ENCODE peak calls at places on chromosomes 1 and 21, in six cellular contexts. E is fibroblast of villous mesenchyme, V is RWPE1, S is foreskin fibroblast, O is fibroblast of the aortic adventitia, N is H9. P is an unnamed sample.

GRCh38 chr1:206082831-206083695 is 30.1 kb downstream of the RHEX start:
- DNase-seq in E (no peak), V (no peak), S (no peak), O (no peak), N (no peak), P (no peak)

GRCh38 chr1:105137543-105138444 is 1388.1 kb downstream of the AMY1C start:
- DNase-seq in E (no peak), V (peak), S (no peak), O (no peak), N (peak), P (no peak)

GRCh38 chr21:26469789-26470188 is 103.3 kb downstream of the CYYR1 start:
- DNase-seq in E (peak), V (peak), S (peak), O (peak), N (no peak), P (peak)

GRCh38 chr21:40151611-40152010 is 284.4 kb downstream of the PCP4 start:
- DNase-seq in E (no peak), V (no peak), S (no peak), O (no peak), N (no peak), P (no peak)

GRCh38 chr1:221602866-221603265 is 139.0 kb downstream of the DUSP10 start:
- DNase-seq in E (peak), V (no peak), S (peak), O (peak), N (no peak), P (no peak)

GRCh38 chr1:108646661-108647269 is 14.1 kb downstream of the HENMT1 start:
- DNase-seq in E (peak), V (no peak), S (peak), O (peak), N (no peak), P (peak)

GRCh38 chr1:45353685-45354084 is 13.4 kb upstream of the MUTYH start:
- DNase-seq in E (no peak), V (no peak), S (no peak), O (no peak), N (no peak), P (no peak)

GRCh38 chr1:85344256-85344694 is 67.8 kb upstream of the BCL10 start:
- DNase-seq in E (peak), V (peak), S (peak), O (peak), N (peak), P (no peak)

GRCh38 chr1:6517435-6517851 is 26.0 kb upstream of the PLEKHG5 start:
- DNase-seq in E (no peak), V (no peak), S (no peak), O (no peak), N (no peak), P (no peak)

GRCh38 chr1:20359451-20360330 is 69.0 kb downstream of the VWA5B1 start:
- DNase-seq in E (no peak), V (no peak), S (no peak), O (no peak), N (no peak), P (no peak)

GRCh38 chr21:39080366-39080765 is 102.9 kb downstream of the PSMG1 start:
- DNase-seq in E (no peak), V (no peak), S (no peak), O (no peak), N (no peak), P (no peak)

GRCh38 chr1:41573803-41574713 is 89.6 kb upstream of the EDN2 start:
- DNase-seq in E (peak), V (peak), S (peak), O (peak), N (peak), P (peak)

GRCh38 chr1:52634111-52634510 is 1.1 kb downstream of the SHISAL2A start:
- DNase-seq in E (no peak), V (no peak), S (no peak), O (no peak), N (no peak), P (no peak)

GRCh38 chr21:20418353-20418752 is 579.9 kb upstream of the NCAM2 start:
- DNase-seq in E (no peak), V (no peak), S (no peak), O (no peak), N (no peak), P (no peak)

GRCh38 chr1:8822383-8823294 is 5.2 kb upstream of the RERE start:
- DNase-seq in E (peak), V (peak), S (peak), O (peak), N (no peak), P (no peak)

GRCh38 chr21:42652527-42653491 is 612 bp upstream of the PDE9A start:
- DNase-seq in E (peak), V (no peak), S (peak), O (no peak), N (peak), P (no peak)

GRCh38 chr1:212189352-212189738 is 95.9 kb upstream of the PPP2R5A start:
- DNase-seq in E (no peak), V (no peak), S (no peak), O (no peak), N (no peak), P (no peak)

GRCh38 chr1:40736085-40736531 is 44.6 kb downstream of the NFYC start:
- DNase-seq in E (peak), V (peak), S (peak), O (peak), N (no peak), P (peak)

GRCh38 chr1:212270564-212270963 is 14.6 kb upstream of the PPP2R5A start:
- DNase-seq in E (no peak), V (no peak), S (no peak), O (no peak), N (no peak), P (no peak)

GRCh38 chr1:167082511-167083027 is 7.6 kb downstream of the GPA33 start:
- DNase-seq in E (no peak), V (no peak), S (no peak), O (no peak), N (no peak), P (no peak)

GRCh38 chr1:205936846-205937707 is 6.2 kb downstream of the SLC26A9 start:
- DNase-seq in E (peak), V (peak), S (peak), O (peak), N (no peak), P (no peak)

GRCh38 chr1:211326528-211327340 is at the start of gene TRAF5:
- DNase-seq in E (peak), V (peak), S (peak), O (peak), N (peak), P (no peak)

GRCh38 chr1:48036693-48037386 is 39.7 kb upstream of the TRABD2B start:
- DNase-seq in E (peak), V (no peak), S (no peak), O (peak), N (no peak), P (no peak)

GRCh38 chr1:228030451-228031201 is 23.8 kb downstream of the WNT3A start:
- DNase-seq in E (no peak), V (no peak), S (no peak), O (no peak), N (peak), P (no peak)

GRCh38 chr1:53678507-53678906 is 60.5 kb downstream of the GLIS1 start:
- DNase-seq in E (no peak), V (no peak), S (peak), O (peak), N (no peak), P (no peak)

GRCh38 chr1:6271554-6271953 is 10.7 kb upstream of the GPR153 start:
- DNase-seq in E (peak), V (no peak), S (no peak), O (no peak), N (no peak), P (no peak)

GRCh38 chr21:33278736-33279135 is 12.6 kb downstream of the IL10RB start:
- DNase-seq in E (no peak), V (no peak), S (peak), O (no peak), N (no peak), P (no peak)

GRCh38 chr1:112515311-112516009 is 6.7 kb downstream of the WNT2B start:
- DNase-seq in E (peak), V (no peak), S (peak), O (peak), N (peak), P (peak)

GRCh38 chr1:233491953-233492627 is 121.8 kb upstream of the KCNK1 start:
- DNase-seq in E (no peak), V (no peak), S (no peak), O (no peak), N (peak), P (no peak)

GRCh38 chr1:241376711-241377110 is 19.7 kb upstream of the RGS7 start:
- DNase-seq in E (no peak), V (no peak), S (no peak), O (no peak), N (no peak), P (no peak)

GRCh38 chr1:183600136-183600535 is 9.9 kb upstream of the NCF2 start:
- DNase-seq in E (peak), V (no peak), S (peak), O (peak), N (no peak), P (peak)

GRCh38 chr21:42063578-42064521 is 7.3 kb upstream of the UMODL1 start:
- DNase-seq in E (no peak), V (peak), S (no peak), O (no peak), N (no peak), P (no peak)

GRCh38 chr1:248873993-248874671 is 15.2 kb upstream of the ZNF692 start:
- DNase-seq in E (peak), V (peak), S (peak), O (no peak), N (peak), P (peak)

GRCh38 chr21:17512245-17513213 is at the start of gene CXADR:
- DNase-seq in E (peak), V (peak), S (no peak), O (no peak), N (peak), P (no peak)

GRCh38 chr1:222852326-222852725 is 37.5 kb downstream of the DISP1 start:
- DNase-seq in E (no peak), V (no peak), S (peak), O (peak), N (no peak), P (no peak)

GRCh38 chr1:209618756-209619420 is 33.3 kb downstream of the LAMB3 start:
- DNase-seq in E (no peak), V (no peak), S (peak), O (no peak), N (no peak), P (no peak)

GRCh38 chr1:23118957-23119792 is 49.5 kb downstream of the LUZP1 start:
- DNase-seq in E (peak), V (no peak), S (no peak), O (peak), N (no peak), P (no peak)

GRCh38 chr1:156504062-156504813 is 3.7 kb upstream of the MEF2D start:
- DNase-seq in E (no peak), V (no peak), S (no peak), O (no peak), N (no peak), P (no peak)

GRCh38 chr1:14413809-14414208 is 184.7 kb upstream of the KAZN start:
- DNase-seq in E (peak), V (peak), S (peak), O (peak), N (no peak), P (peak)

GRCh38 chr1:14412235-14412634 is 186.2 kb upstream of the KAZN start:
- DNase-seq in E (no peak), V (no peak), S (no peak), O (no peak), N (no peak), P (no peak)

GRCh38 chr1:14420686-14421085 is 177.8 kb upstream of the KAZN start:
- DNase-seq in E (no peak), V (no peak), S (no peak), O (no peak), N (no peak), P (no peak)

GRCh38 chr1:14415396-14415795 is 183.1 kb upstream of the KAZN start:
- DNase-seq in E (no peak), V (no peak), S (no peak), O (no peak), N (peak), P (no peak)
- TF ChIP-seq CTCF in E (no peak), V (no peak), S (no peak), O (no peak), N (peak), P (peak)

DNA sequence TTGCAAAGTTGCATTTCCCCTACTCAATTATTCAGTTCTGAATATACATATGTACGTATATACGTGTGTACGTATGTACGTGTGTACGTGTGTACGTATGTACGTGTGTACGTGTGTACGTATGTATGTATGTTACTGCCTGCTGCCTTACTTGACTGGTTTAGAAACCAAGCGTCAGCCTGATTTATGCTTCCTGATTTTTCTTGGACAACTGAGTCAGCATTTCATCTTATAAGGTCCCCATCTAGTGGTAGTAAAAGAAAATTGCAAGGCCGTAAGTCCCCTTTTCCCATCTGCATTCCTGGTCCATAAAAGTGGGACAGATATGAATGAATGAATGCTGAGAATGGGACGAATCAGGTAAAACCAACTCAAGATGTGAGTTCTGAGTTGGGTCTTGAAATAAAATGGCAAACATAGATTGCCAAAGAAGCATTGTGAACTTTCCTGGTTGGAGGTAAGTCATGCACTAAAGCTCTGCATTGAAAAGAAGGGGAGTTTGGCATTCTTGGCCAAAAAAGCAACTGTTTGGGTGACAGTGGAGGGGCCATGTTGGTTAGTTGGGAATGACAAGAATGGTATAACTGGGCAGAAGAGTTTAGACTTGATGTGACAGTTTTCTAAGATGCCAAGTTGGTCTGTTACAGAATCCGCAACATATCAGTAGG is 76.4 kb upstream of the DNAH14 start:
- DNase-seq in E (peak), V (peak), S (peak), O (peak), N (no peak), P (peak)
- TF ChIP-seq CTCF in E (peak), V (peak), S (peak), O (peak), N (peak), P (peak)

GRCh38 chr21:27802816-27803475 is 836.1 kb upstream of the ADAMTS5 start:
- DNase-seq in E (peak), V (no peak), S (peak), O (peak), N (peak), P (peak)
- TF ChIP-seq CTCF in E (peak), V (peak), S (peak), O (peak), N (peak), P (peak)

DNA sequence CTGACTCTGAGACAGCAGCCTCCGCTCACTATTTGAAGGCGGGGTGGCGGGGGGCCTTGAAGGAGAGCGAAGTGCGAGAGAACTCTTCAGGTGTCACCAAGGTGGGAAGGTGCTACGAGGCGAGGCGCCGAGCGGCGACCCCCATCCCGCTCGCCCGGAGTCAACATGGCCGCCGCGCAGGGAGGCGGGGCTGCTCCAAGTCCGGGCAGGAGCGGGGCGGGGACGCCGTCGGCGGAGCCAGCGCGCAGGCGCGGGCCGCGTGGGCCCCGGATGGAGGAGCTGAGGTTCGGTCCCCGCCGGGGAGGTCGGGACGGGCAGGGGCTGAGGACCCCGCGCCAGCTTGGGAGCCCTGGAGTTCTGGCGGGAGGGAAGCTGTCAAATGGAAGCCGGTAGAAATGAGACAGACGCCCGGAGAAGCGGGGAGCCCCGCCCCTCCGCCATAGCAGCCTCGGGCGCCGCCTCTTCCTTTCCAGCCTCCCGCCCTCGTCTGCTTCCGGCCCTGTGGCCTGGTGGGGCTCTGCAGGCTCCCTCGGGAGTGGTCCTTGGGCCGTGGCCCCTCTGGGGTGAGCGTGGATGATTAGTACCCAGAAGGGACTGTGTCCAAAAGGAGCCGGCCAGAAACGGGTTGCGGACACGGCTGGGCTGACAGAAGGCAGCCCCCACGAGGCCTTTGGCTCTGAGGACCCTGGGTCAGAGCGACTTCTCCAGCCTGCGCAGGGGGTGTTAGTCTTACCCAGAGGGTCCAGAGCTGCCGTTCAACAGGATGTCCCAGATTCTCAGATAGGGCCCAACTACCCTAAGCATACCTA is at the start of gene PIGV:
- DNase-seq in E (peak), V (peak), S (peak), O (peak), N (peak), P (peak)
- TF ChIP-seq CTCF in E (no peak), V (no peak), S (no peak), O (peak), N (no peak), P (no peak)

GRCh38 chr1:57770772-57771171 is 346.9 kb upstream of the DAB1 start:
- DNase-seq in E (no peak), V (no peak), S (no peak), O (peak), N (no peak), P (no peak)
- TF ChIP-seq CTCF in E (peak), V (no peak), S (peak), O (peak), N (peak), P (peak)

P was measured in astrocyte of the cerebellum.